ENCODE peak calls at places on chromosome 12, in four cellular contexts. H, G, L and R are unnamed samples.

GRCh38 chr12:106919910-106920544 is 35.7 kb upstream of the TMEM263 start:
- DNase-seq in H (peak; percentile 28), G (peak; percentile 63), L (no peak), R (peak; percentile 52)

GRCh38 chr12:111185206-111185888 is 183.5 kb downstream of the PHETA1 start:
- DNase-seq in H (no peak), G (no peak), L (no peak), R (no peak)

GRCh38 chr12:131808744-131809371 is 19.3 kb upstream of the MMP17 start:
- DNase-seq in H (peak; percentile 60), G (no peak), L (no peak), R (peak; percentile 38)

GRCh38 chr12:92992041-92992440 is 62.9 kb upstream of the EEA1 start:
- DNase-seq in H (no peak), G (peak; percentile 71), L (no peak), R (no peak)

GRCh38 chr12:56221233-56221756 is 427 bp downstream of the RNF41 start:
- DNase-seq in H (peak; percentile 58), G (peak; percentile 73), L (peak; percentile 57), R (peak; percentile 59)

GRCh38 chr12:3680919-3681594 is 71.9 kb downstream of the CRACR2A start:
- DNase-seq in H (peak; percentile 9), G (no peak), L (no peak), R (peak; percentile 21)

GRCh38 chr12:90936230-90937005 is 18.6 kb downstream of the CCER1 start:
- DNase-seq in H (no peak), G (no peak), L (no peak), R (no peak)

GRCh38 chr12:47394070-47394469 is 311.8 kb downstream of the RPAP3 start:
- DNase-seq in H (no peak), G (no peak), L (no peak), R (no peak)

GRCh38 chr12:111406474-111407370 is 999 bp downstream of the SH2B3 start:
- DNase-seq in H (no peak), G (no peak), L (no peak), R (peak; percentile 55)

GRCh38 chr12:4383304-4383865 is 3.9 kb upstream of the FGF23 start:
- DNase-seq in H (no peak), G (no peak), L (no peak), R (peak; percentile 5)

GRCh38 chr12:47758834-47759690 is at the start of gene RAPGEF3:
- DNase-seq in H (peak; percentile 79), G (peak; percentile 75), L (peak; percentile 69), R (peak; percentile 85)

GRCh38 chr12:116642683-116643082 is 83.5 kb downstream of the MAP1LC3B2 start:
- DNase-seq in H (no peak), G (no peak), L (no peak), R (no peak)

GRCh38 chr12:30977537-30978349 is 51.2 kb downstream of the TSPAN11 start:
- DNase-seq in H (no peak), G (no peak), L (no peak), R (no peak)

GRCh38 chr12:76226397-76226796 is 121.8 kb downstream of the BBS10 start:
- DNase-seq in H (no peak), G (peak; percentile 84), L (no peak), R (no peak)

GRCh38 chr12:122203301-122203967 is at the start of gene B3GNT4:
- DNase-seq in H (peak; percentile 59), G (peak; percentile 26), L (no peak), R (peak; percentile 38)

GRCh38 chr12:88493651-88494050 is 86.6 kb downstream of the KITLG start:
- DNase-seq in H (peak; percentile 64), G (peak; percentile 97), L (no peak), R (no peak)

GRCh38 chr12:116524311-116524710 is 34.9 kb upstream of the MAP1LC3B2 start:
- DNase-seq in H (no peak), G (no peak), L (no peak), R (no peak)

GRCh38 chr12:58566599-58566998 is 353.7 kb downstream of the LRIG3 start:
- DNase-seq in H (peak; percentile 74), G (peak; percentile 98), L (peak; percentile 80), R (no peak)

GRCh38 chr12:106428379-106428778 is 70.8 kb downstream of the POLR3B start:
- DNase-seq in H (no peak), G (peak; percentile 52), L (no peak), R (no peak)